ENCODE peak calls at places on chromosomes 13 and 19, in five cellular contexts. R is uterus, O is hepatocyte, B is left ventricle myocardium inferior, W is WERI-Rb-1. G is an unnamed sample.

GRCh38 chr19:9139609-9140158 is 513 bp upstream of the ZNF317 start:
- DNase-seq in W (no peak), R (no peak), B (no peak), O (no peak), G (no peak)

GRCh38 chr13:98507060-98507797 is 69.7 kb downstream of the STK24 start:
- DNase-seq in B (peak; percentile 72), W (no peak), R (peak; percentile 62), O (peak; percentile 71), G (peak; percentile 77)

GRCh38 chr13:100176781-100177389 is 88.0 kb downstream of the PCCA start:
- DNase-seq in O (no peak), B (no peak), W (no peak), R (no peak), G (peak; percentile 68)

GRCh38 chr19:30393046-30393445 is 20.9 kb downstream of the ZNF536 start:
- DNase-seq in R (no peak), B (no peak), W (no peak), O (no peak), G (no peak)

GRCh38 chr19:8252922-8253589 is 43.9 kb downstream of the CERS4 start:
- DNase-seq in O (peak; percentile 87), R (peak; percentile 81), B (peak; percentile 85), W (peak; percentile 82), G (peak; percentile 86)

GRCh38 chr13:102400619-102401125 is 1.2 kb downstream of the FGF14 start:
- DNase-seq in B (peak; percentile 16), R (peak; percentile 17), W (peak; percentile 32), O (no peak), G (no peak)

GRCh38 chr13:79659161-79659560 is 178.2 kb downstream of the NDFIP2 start:
- DNase-seq in O (no peak), R (no peak), W (no peak), B (peak; percentile 47), G (peak; percentile 90)

GRCh38 chr19:29858000-29858596 is 46.3 kb downstream of the CCNE1 start:
- DNase-seq in R (no peak), O (peak; percentile 79), B (no peak), W (peak; percentile 71), G (no peak)

GRCh38 chr13:30125422-30126073 is 181.8 kb downstream of the KATNAL1 start:
- DNase-seq in B (no peak), W (no peak), O (peak; percentile 82), R (peak; percentile 92), G (peak; percentile 94)

GRCh38 chr13:42702726-42703125 is 78.7 kb upstream of the FAM216B start:
- DNase-seq in O (no peak), R (no peak), B (no peak), W (no peak), G (no peak)

GRCh38 chr19:38015771-38016170 is 108.8 kb downstream of the SIPA1L3 start:
- DNase-seq in W (no peak), B (no peak), O (no peak), R (no peak), G (no peak)

GRCh38 chr13:74966814-74967213 is 515.2 kb downstream of the TBC1D4 start:
- DNase-seq in O (peak; percentile 8), W (no peak), R (no peak), B (no peak), G (peak; percentile 6)

GRCh38 chr19:54478677-54479266 is 5.7 kb upstream of the CDC42EP5 start:
- DNase-seq in R (no peak), O (peak; percentile 75), W (no peak), B (no peak), G (peak; percentile 64)

DNA sequence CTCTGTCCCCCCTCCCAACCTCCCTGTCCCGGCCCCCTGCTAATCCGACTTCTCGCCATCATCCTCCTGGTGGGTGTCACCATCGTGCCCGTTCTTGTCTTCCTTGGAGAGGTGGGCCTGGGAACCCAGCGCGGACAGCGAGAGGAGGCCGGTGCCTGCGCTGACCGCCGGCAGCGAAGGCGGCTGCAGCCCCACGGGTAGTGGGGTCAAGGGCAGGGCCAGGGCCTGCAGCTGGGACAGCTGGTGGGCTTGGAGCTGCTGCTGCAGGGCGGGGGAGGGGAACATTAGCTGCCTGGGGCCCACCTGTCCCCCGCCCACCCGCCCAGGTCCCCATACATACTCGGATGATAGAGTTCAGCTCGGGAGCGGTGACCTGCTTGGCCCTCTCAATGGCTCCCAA is 8.5 kb downstream of the TLE5 start:
- DNase-seq in W (no peak), B (no peak), R (no peak), O (no peak), G (no peak)
- H3K36me3 ChIP-seq in W (peaks cover 56% of the 10 kb centered on the region), B (peaks cover 56% of the 10 kb centered on the region), R (no peaks in the 10 kb centered on the region), O (no peaks in the 10 kb centered on the region), G (peaks cover 18% of the 10 kb centered on the region)

DNA sequence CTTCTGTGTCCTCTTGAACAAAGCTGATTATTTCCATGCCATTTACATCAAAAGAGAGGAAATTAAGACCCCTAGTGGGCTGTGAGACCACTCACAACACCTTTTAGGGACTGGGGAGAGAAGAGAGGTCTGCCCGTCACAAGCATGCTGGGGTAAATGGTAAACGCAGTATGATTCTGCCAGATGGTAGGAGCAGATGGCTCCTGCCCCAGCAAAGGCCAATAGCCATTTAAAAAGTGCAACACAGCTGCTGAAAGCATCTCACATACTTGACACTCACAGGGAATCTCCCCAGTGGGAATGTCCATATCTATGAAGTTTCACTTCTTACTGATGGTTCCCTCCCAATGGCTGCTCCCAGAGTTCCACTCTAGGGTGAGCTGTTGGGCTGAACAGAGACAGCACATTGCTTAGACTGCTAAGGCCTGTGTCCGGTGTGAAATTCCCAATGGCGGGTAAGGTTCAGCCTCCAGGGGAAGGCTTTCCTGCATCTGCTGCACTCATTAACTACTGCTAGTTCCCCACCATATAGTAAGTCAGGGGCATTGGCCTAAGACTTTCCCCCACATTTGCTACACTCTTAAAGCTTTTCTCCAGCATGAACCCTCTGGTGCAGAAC is 7.4 kb downstream of the ZNF671 start:
- DNase-seq in W (peak; percentile 21), R (no peak), B (no peak), O (no peak), G (no peak)
- H3K9me3 ChIP-seq in W (no peaks in the 10 kb centered on the region), R (no peaks in the 10 kb centered on the region), B (peaks cover 100% of the 10 kb centered on the region), O (peaks cover 6% of the 10 kb centered on the region), G (no peaks in the 10 kb centered on the region)

GRCh38 chr19:19342086-19343015 is 21.7 kb downstream of the MAU2 start:
- DNase-seq in W (peak; percentile 83), O (peak; percentile 84), R (peak; percentile 32), B (peak; percentile 64), G (peak; percentile 70)
- H3K36me3 ChIP-seq in W (peaks cover 73% of the 10 kb centered on the region), O (no peaks in the 10 kb centered on the region), R (no peaks in the 10 kb centered on the region), B (peaks cover 99% of the 10 kb centered on the region), G (peaks cover 40% of the 10 kb centered on the region)

GRCh38 chr19:51946602-51947001 is 19.3 kb downstream of the ZNF613 start:
- DNase-seq in R (no peak), B (no peak), W (no peak), O (no peak), G (no peak)
- H3K9me3 ChIP-seq in R (no peaks in the 10 kb centered on the region), B (peaks cover 100% of the 10 kb centered on the region), W (peaks cover 37% of the 10 kb centered on the region), O (peaks cover 55% of the 10 kb centered on the region), G (peaks cover 18% of the 10 kb centered on the region)

DNA sequence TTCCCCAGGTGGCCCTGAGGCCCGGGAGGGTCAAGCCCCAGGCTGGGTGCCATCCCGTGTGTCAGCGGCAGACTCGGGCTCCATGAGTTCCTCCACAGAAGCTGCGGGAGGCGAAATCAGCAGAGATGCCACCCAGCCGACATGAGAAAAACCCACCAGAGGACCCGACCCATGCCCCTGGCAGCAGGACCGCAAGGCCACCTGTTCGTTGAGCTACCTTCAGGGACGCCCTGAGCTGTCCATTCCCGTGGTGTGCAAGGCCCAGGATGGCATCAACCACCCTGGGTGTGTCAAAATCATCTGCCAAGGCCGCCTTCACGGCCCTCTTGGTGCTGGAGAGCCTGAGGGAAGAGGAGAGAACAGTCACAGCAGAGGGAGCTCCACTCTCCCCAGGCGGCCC is 30.4 kb downstream of the NAXD start:
- DNase-seq in R (no peak), W (no peak), B (no peak), O (no peak), G (no peak)
- H3K36me3 ChIP-seq in R (no peaks in the 10 kb centered on the region), W (peaks cover 97% of the 10 kb centered on the region), B (peaks cover 47% of the 10 kb centered on the region), O (no peaks in the 10 kb centered on the region), G (peaks cover 18% of the 10 kb centered on the region)

G was measured in cardiac muscle cell.